ENCODE peak calls at places on chromosomes 4 and X, in ten cellular contexts. R, V, J, N, D, O, F, Y, U and W are unnamed samples.

GRCh38 chrX:109624641-109625311 is at the start of gene KCNE5:
- DNase-seq in N (no peak), D (no peak), J (peak), V (no peak), O (no peak), Y (no peak), F (no peak), U (no peak), R (no peak), W (no peak)

GRCh38 chr4:81493895-81494490 is 22.3 kb upstream of the RASGEF1B start:
- DNase-seq in R (no peak), Y (no peak), J (no peak), U (no peak), N (no peak), O (no peak), V (no peak), D (no peak), F (no peak), W (no peak)

GRCh38 chr4:156962551-156962974 is 9.0 kb downstream of the PDGFC start:
- DNase-seq in Y (no peak), F (no peak), N (no peak), V (no peak), U (no peak), R (no peak), D (no peak), J (no peak), O (no peak), W (no peak)

GRCh38 chrX:136725446-136726104 is 55.2 kb downstream of the ARHGEF6 start:
- DNase-seq in N (no peak), V (no peak), D (no peak), J (no peak), U (no peak), F (no peak), Y (no peak), R (no peak), O (no peak), W (no peak)

GRCh38 chr4:87717276-87718031 is 67.4 kb downstream of the DMP1 start:
- DNase-seq in V (no peak), O (no peak), N (no peak), Y (no peak), J (no peak), D (no peak), F (no peak), U (no peak), R (no peak), W (no peak)

GRCh38 chr4:25843340-25844097 is 19.3 kb downstream of the SEL1L3 start:
- DNase-seq in R (no peak), V (no peak), U (no peak), F (no peak), N (no peak), J (no peak), D (no peak), Y (no peak), O (peak), W (no peak)

GRCh38 chr4:110475881-110476818 is at the start of gene ENPEP:
- DNase-seq in R (peak), D (no peak), U (no peak), O (no peak), N (no peak), F (no peak), Y (no peak), J (no peak), V (no peak), W (no peak)

GRCh38 chr4:184019084-184019483 is 114.0 kb downstream of the STOX2 start:
- DNase-seq in V (no peak), Y (no peak), U (no peak), J (no peak), D (no peak), O (no peak), N (no peak), F (no peak), R (no peak), W (no peak)

GRCh38 chrX:130555341-130555740 is 153.6 kb downstream of the RBMX2 start:
- DNase-seq in V (no peak), O (no peak), N (no peak), J (no peak), F (no peak), D (no peak), R (no peak), U (no peak), Y (no peak), W (no peak)

GRCh38 chrX:119885554-119886428 is 9.9 kb upstream of the AKAP14 start:
- DNase-seq in D (no peak), F (no peak), U (peak), O (peak), V (no peak), R (no peak), Y (no peak), N (no peak), J (no peak), W (no peak)

GRCh38 chr4:138243369-138243768 is 1.2 kb upstream of the SLC7A11 start:
- DNase-seq in V (no peak), J (no peak), F (no peak), R (no peak), O (no peak), N (no peak), Y (peak), U (no peak), D (no peak), W (peak)

GRCh38 chr4:102501635-102502382 is 650 bp downstream of the NFKB1 start:
- DNase-seq in N (peak), V (peak), O (peak), R (peak), Y (no peak), J (peak), D (peak), F (peak), U (peak), W (peak)

GRCh38 chr4:135123632-135124031 is 922.0 kb upstream of the PABPC4L start:
- DNase-seq in V (no peak), F (no peak), Y (no peak), J (no peak), O (no peak), R (no peak), N (no peak), U (no peak), D (no peak), W (no peak)

GRCh38 chr4:152690706-152691651 is 11.2 kb upstream of the TMEM154 start:
- DNase-seq in F (no peak), V (no peak), D (no peak), N (no peak), O (no peak), U (no peak), J (no peak), R (no peak), Y (no peak), W (peak)

GRCh38 chr4:8495803-8496202 is 55.2 kb downstream of the TRMT44 start:
- DNase-seq in R (no peak), U (peak), Y (peak), O (no peak), V (no peak), N (no peak), F (no peak), J (peak), D (no peak), W (no peak)

GRCh38 chrX:123339201-123339905 is 155.3 kb downstream of the GRIA3 start:
- DNase-seq in Y (no peak), F (no peak), V (no peak), J (no peak), D (no peak), N (no peak), R (no peak), U (no peak), O (no peak), W (no peak)

GRCh38 chr4:181854142-181854541 is 389.1 kb upstream of the TENM3 start:
- DNase-seq in V (no peak), F (no peak), J (no peak), D (no peak), Y (no peak), R (no peak), O (no peak), N (no peak), U (no peak), W (no peak)

GRCh38 chrX:31384471-31384870 is 312.6 kb upstream of the FTHL17 start:
- DNase-seq in U (no peak), R (no peak), V (no peak), Y (no peak), D (no peak), J (no peak), N (no peak), F (no peak), O (no peak), W (no peak)

GRCh38 chr4:3836802-3837601 is 70.8 kb downstream of the ADRA2C start:
- DNase-seq in J (no peak), F (peak), N (no peak), U (peak), R (no peak), O (no peak), V (no peak), Y (no peak), D (no peak), W (no peak)

GRCh38 chr4:185464184-185464583 is 7.3 kb downstream of the CCDC110 start:
- DNase-seq in O (no peak), U (no peak), R (no peak), J (no peak), F (no peak), V (no peak), Y (no peak), D (no peak), N (no peak), W (no peak)

GRCh38 chr4:126563389-126563788 is 1069.4 kb upstream of the INTU start:
- DNase-seq in F (no peak), R (no peak), U (no peak), D (no peak), N (no peak), Y (no peak), V (no peak), O (no peak), J (no peak), W (no peak)

GRCh38 chrX:46642145-46642544 is 68.6 kb downstream of the CHST7 start:
- DNase-seq in N (peak), V (no peak), U (peak), D (no peak), F (no peak), J (no peak), R (no peak), Y (no peak), O (peak), W (peak)

GRCh38 chr4:2714071-2714770 is 41.9 kb downstream of the TNIP2 start:
- DNase-seq in U (no peak), V (peak), N (no peak), F (no peak), J (no peak), O (peak), Y (no peak), R (no peak), D (no peak), W (no peak)

GRCh38 chr4:115159141-115159540 is 45.7 kb upstream of the NDST4 start:
- DNase-seq in O (no peak), J (no peak), U (no peak), V (no peak), R (no peak), N (no peak), D (no peak), F (no peak), Y (no peak), W (no peak)

GRCh38 chr4:80814266-80814665 is 216.2 kb upstream of the BMP3 start:
- DNase-seq in Y (no peak), D (no peak), U (no peak), F (no peak), V (no peak), J (no peak), N (no peak), O (no peak), R (no peak), W (no peak)

GRCh38 chrX:1106478-1107210 is 105.8 kb downstream of the CRLF2 start:
- DNase-seq in U (no peak), J (no peak), Y (no peak), R (no peak), V (no peak), N (no peak), O (no peak), F (no peak), D (no peak), W (no peak)